ENCODE peak calls at places on chromosomes 12 and 14, in seven cellular contexts. Z, R, N, K, A, C and Y are unnamed samples.

GRCh38 chr12:131513606-131514005 is 197.3 kb upstream of the SFSWAP start:
- DNase-seq in Z (no peak), K (no peak), A (no peak), R (no peak), C (no peak), N (no peak), Y (no peak)

GRCh38 chr12:2691340-2692111 is 103.2 kb upstream of the FKBP4 start:
- DNase-seq in N (peak; percentile 45), C (no peak), K (no peak), R (peak; percentile 81), A (peak; percentile 34), Z (peak; percentile 6), Y (no peak)

GRCh38 chr14:78933948-78934524 is 763.9 kb downstream of the NRXN3 start:
- DNase-seq in K (peak; percentile 31), R (peak; percentile 38), A (no peak), Z (peak; percentile 38), C (no peak), N (no peak), Y (no peak)

GRCh38 chr14:26589998-26590397 is 7.8 kb downstream of the NOVA1 start:
- DNase-seq in R (no peak), K (no peak), N (no peak), Z (no peak), A (no peak), C (no peak), Y (no peak)

GRCh38 chr12:64900540-64900939 is 76.1 kb downstream of the TBC1D30 start:
- DNase-seq in R (no peak), N (no peak), A (no peak), K (no peak), C (no peak), Z (peak; percentile 39), Y (no peak)

GRCh38 chr12:6821674-6822433 is at the start of gene GPR162:
- DNase-seq in K (peak; percentile 35), C (no peak), A (no peak), R (no peak), Z (no peak), N (peak; percentile 48), Y (peak; percentile 59)

GRCh38 chr12:46209914-46210834 is 58.7 kb downstream of the SLC38A1 start:
- DNase-seq in N (peak; percentile 59), Z (peak; percentile 56), C (no peak), A (peak; percentile 54), R (no peak), K (no peak), Y (no peak)

GRCh38 chr12:8699714-8700113 is 1.9 kb downstream of the RIMKLB start:
- DNase-seq in C (no peak), Z (no peak), A (no peak), R (no peak), K (no peak), N (no peak), Y (no peak)

GRCh38 chr12:113278141-113278540 is 56.8 kb downstream of the SLC8B1 start:
- DNase-seq in R (no peak), A (no peak), K (no peak), C (no peak), N (no peak), Z (no peak), Y (no peak)

GRCh38 chr12:9073077-9073476 is 42.6 kb downstream of the A2M start:
- DNase-seq in N (no peak), R (no peak), A (no peak), C (no peak), Z (no peak), K (no peak), Y (no peak)

GRCh38 chr12:54413284-54414190 is 5.5 kb downstream of the ITGA5 start:
- DNase-seq in A (peak; percentile 81), R (peak; percentile 60), N (peak; percentile 55), C (no peak), Z (no peak), K (no peak), Y (no peak)

GRCh38 chr14:105138551-105139111 is 29.9 kb downstream of the JAG2 start:
- DNase-seq in N (no peak), C (no peak), R (no peak), Z (no peak), A (no peak), K (no peak), Y (no peak)

DNA sequence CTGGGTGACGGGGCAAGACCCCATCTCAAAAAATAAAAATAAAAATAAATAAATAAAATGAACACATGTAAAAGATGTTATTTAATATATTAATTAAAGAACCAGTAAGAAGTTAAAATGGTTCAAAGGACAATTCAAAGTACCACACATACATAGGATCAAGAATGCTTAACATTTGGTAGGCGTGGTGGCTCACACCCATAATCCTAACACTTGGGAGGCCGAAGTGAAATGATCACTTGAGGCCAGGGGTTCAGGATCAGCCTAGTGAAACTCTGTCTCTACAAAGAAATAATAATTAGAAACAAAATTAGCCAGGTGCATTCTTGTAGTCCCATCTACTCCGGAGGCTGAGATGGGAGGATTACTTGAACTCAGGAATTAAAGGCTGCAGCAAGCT is 53.3 kb downstream of the SPATS2 start:
- DNase-seq in A (no peak), K (no peak), R (no peak), C (no peak), Z (no peak), N (no peak), Y (no peak)
- TF ChIP-seq CTCF in A (no peak), K (no peak), R (no peak), C (no peak), Z (no peak), N (no peak), Y (no peak)

DNA sequence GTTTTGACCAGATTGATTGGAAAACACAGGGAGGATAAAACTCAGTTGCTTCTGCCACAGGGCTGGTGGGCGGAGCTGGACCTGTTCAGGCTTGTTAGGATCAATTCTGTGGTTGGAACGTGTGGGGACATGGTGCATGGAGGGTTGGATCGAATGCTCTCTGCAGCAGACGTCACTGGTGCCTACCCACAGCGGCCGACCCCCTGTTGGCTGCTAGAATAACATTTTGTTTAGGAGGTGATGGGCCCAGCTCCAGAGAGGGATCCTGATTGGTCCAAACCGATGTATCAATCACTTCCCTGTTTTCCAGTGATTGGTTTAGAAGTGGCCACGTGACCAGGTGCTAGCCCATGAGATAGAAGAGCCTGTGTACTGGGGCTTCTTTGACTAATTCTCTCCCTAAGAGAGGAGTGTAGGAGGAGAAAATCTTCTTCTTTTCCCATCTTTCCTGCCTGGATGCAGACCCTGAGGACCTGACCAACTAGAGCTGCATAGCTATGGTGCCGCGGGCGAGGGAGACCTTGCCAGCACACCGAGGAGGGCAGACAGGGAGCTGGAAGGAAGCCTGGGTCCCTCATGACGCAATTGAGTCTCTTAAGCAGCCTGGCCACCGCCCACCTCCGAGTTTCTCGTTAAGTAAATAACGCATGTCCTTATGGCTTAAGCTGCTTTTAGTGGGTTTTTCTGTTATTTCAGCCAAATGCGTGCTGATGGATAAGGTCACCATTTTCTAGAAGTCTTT is 163.5 kb downstream of the AACS start:
- DNase-seq in N (no peak), A (no peak), R (no peak), C (no peak), K (no peak), Z (no peak), Y (no peak)
- TF ChIP-seq CTCF in N (no peak), A (no peak), R (no peak), C (no peak), K (no peak), Z (no peak), Y (no peak)

DNA sequence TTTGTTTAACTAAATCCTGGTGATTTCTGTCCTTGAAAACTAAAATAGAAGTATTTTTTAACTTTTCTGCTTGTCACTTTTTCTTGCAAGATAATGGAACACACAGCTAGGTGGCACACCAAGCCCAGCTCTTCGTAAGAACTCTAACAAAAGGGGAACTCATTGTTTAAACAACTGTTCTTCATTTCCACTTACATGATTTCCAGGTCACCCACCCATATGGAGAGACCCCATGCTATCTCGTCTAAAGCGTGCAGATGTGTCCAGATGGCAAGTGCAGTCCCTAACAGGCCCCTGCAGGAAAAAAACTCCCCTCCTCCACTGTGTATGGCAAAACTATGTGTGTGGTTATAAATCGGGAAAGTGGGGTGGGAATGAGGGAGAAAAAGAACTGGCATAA is 43.3 kb upstream of the NT5DC3 start:
- DNase-seq in A (peak; percentile 32), K (no peak), N (peak; percentile 24), C (no peak), R (peak; percentile 62), Z (peak; percentile 32), Y (no peak)
- TF ChIP-seq CTCF in A (peak; percentile 75), K (peak; percentile 58), N (no peak), C (peak; percentile 21), R (peak; percentile 71), Z (peak; percentile 26), Y (no peak)

DNA sequence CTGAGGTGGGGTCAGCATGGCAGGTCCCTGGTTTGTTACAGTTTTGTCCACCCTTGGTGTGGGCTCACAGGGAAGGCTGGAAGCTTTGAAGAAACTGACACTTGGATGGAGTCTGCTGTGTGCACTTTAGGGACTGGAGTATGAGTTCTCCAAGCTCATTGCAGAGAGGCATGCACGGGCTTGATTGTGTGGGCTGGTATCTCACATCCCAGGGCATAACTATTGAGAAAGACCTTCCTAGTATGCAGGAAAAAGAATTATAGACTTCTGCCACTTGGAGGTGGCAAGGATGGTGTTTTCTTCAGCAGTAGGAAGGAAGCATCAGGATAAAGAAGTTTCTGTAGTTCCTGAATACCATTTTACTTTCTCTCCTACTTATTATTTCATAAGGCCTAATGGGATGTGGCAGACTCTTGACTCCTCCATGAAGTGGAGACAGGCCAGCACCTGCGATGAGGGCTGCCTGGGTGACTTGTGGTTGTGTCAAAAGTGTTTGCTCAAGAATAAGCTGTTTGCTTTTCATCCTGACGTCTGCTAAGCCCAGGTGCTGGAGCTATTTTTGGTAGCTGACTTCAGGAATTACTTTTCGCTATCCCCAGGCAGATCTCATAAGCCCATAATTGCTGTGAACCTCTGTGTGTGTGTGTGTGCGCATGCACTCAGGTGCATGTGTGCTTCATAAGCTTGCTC is 125.8 kb downstream of the KTN1 start:
- DNase-seq in N (no peak), Z (peak; percentile 45), K (no peak), A (no peak), C (no peak), R (no peak), Y (no peak)
- TF ChIP-seq CTCF in N (no peak), Z (no peak), K (no peak), A (no peak), C (no peak), R (no peak), Y (no peak)

DNA sequence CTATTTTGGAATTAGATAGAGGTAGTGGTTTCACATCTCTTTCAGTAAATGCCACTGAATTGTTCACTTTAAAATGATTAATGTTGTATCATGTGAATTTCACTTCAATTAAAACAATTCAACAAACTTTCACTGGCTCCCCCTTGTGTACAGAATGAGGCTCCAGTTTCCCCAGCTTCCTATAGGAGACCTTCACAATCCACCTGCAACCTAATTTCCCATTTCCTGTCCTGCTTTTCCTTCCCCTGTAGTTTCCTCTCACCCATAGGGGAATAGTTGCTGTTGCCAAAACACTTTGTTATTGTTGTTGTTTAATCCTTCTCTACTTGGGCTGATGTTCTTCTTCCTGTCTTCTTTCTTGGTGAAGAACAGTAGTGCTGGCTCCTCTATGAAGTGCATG is 59.8 kb downstream of the NPAS3 start:
- DNase-seq in A (no peak), R (no peak), Z (peak; percentile 6), N (no peak), C (no peak), K (no peak), Y (no peak)
- TF ChIP-seq CTCF in A (no peak), R (no peak), Z (no peak), N (no peak), C (no peak), K (peak; percentile 7), Y (no peak)

GRCh38 chr12:107079172-107080011 is 14.0 kb downstream of the CRY1 start:
- DNase-seq in Z (no peak), C (no peak), N (no peak), K (peak; percentile 21), R (peak; percentile 20), A (no peak), Y (no peak)
- TF ChIP-seq CTCF in Z (peak; percentile 29), C (peak; percentile 49), N (peak; percentile 35), K (peak; percentile 49), R (peak; percentile 50), A (peak; percentile 50), Y (no peak)

GRCh38 chr14:29927596-29928341 is at the start of gene PRKD1:
- DNase-seq in A (no peak), Z (peak; percentile 41), R (peak; percentile 47), C (no peak), N (peak; percentile 51), K (peak; percentile 65), Y (peak; percentile 62)
- TF ChIP-seq CTCF in A (no peak), Z (no peak), R (no peak), C (no peak), N (no peak), K (no peak), Y (no peak)